ENCODE peak calls at places on chromosomes 11 and 22, in ten cellular contexts. One of them, this sample, is unnamed.

GRCh38 chr11:17875908-17876307 is 136.9 kb downstream of the SERGEF start:
- DNase-seq in stimulated activated CD4-positive, alpha-beta T cell treated with anti-CD3 and anti-CD28 coated beads, Interleukin-1b, Interleukin-23, amount 100 ng/mL, for 1 hour: no peak
- DNase-seq in effector memory CD4-positive, alpha-beta T cell: no peak
- DNase-seq in A172: no peak
- DNase-seq in fibroblast of villous mesenchyme: no peak
- DNase-seq in AG20443: no peak
- DNase-seq in NAMALWA: no peak
- DNase-seq in mesothelial cell of epicardium: no peak
- DNase-seq in CD4-positive, alpha-beta T cell: no peak
- DNase-seq in tibial artery: no peak
- DNase-seq in this sample: no peak

GRCh38 chr22:32475428-32476010 is 908 bp downstream of the FBXO7 start:
- DNase-seq in stimulated activated CD4-positive, alpha-beta T cell treated with anti-CD3 and anti-CD28 coated beads, Interleukin-1b, Interleukin-23, amount 100 ng/mL, for 1 hour: no peak
- DNase-seq in effector memory CD4-positive, alpha-beta T cell: no peak
- DNase-seq in A172: no peak
- DNase-seq in fibroblast of villous mesenchyme: no peak
- DNase-seq in AG20443: peak
- DNase-seq in NAMALWA: peak
- DNase-seq in mesothelial cell of epicardium: no peak
- DNase-seq in CD4-positive, alpha-beta T cell: peak
- DNase-seq in tibial artery: peak
- DNase-seq in this sample: no peak

GRCh38 chr11:40271361-40271760 is 1188.1 kb downstream of the LRRC4C start:
- DNase-seq in stimulated activated CD4-positive, alpha-beta T cell treated with anti-CD3 and anti-CD28 coated beads, Interleukin-1b, Interleukin-23, amount 100 ng/mL, for 1 hour: no peak
- DNase-seq in effector memory CD4-positive, alpha-beta T cell: no peak
- DNase-seq in A172: no peak
- DNase-seq in fibroblast of villous mesenchyme: no peak
- DNase-seq in AG20443: no peak
- DNase-seq in NAMALWA: no peak
- DNase-seq in mesothelial cell of epicardium: no peak
- DNase-seq in CD4-positive, alpha-beta T cell: no peak
- DNase-seq in tibial artery: no peak
- DNase-seq in this sample: no peak

GRCh38 chr11:96426356-96427103 is 36.7 kb downstream of the JRKL start:
- DNase-seq in stimulated activated CD4-positive, alpha-beta T cell treated with anti-CD3 and anti-CD28 coated beads, Interleukin-1b, Interleukin-23, amount 100 ng/mL, for 1 hour: no peak
- DNase-seq in effector memory CD4-positive, alpha-beta T cell: no peak
- DNase-seq in A172: peak
- DNase-seq in fibroblast of villous mesenchyme: peak
- DNase-seq in AG20443: peak
- DNase-seq in NAMALWA: peak
- DNase-seq in mesothelial cell of epicardium: no peak
- DNase-seq in CD4-positive, alpha-beta T cell: no peak
- DNase-seq in tibial artery: no peak
- DNase-seq in this sample: peak

GRCh38 chr11:19929655-19930054 is 217.0 kb downstream of the NAV2 start:
- DNase-seq in stimulated activated CD4-positive, alpha-beta T cell treated with anti-CD3 and anti-CD28 coated beads, Interleukin-1b, Interleukin-23, amount 100 ng/mL, for 1 hour: no peak
- DNase-seq in effector memory CD4-positive, alpha-beta T cell: no peak
- DNase-seq in A172: peak
- DNase-seq in fibroblast of villous mesenchyme: peak
- DNase-seq in AG20443: no peak
- DNase-seq in NAMALWA: no peak
- DNase-seq in mesothelial cell of epicardium: no peak
- DNase-seq in CD4-positive, alpha-beta T cell: no peak
- DNase-seq in tibial artery: no peak
- DNase-seq in this sample: no peak

GRCh38 chr11:76888989-76889388 is 28.3 kb downstream of the ACER3 start:
- DNase-seq in stimulated activated CD4-positive, alpha-beta T cell treated with anti-CD3 and anti-CD28 coated beads, Interleukin-1b, Interleukin-23, amount 100 ng/mL, for 1 hour: no peak
- DNase-seq in effector memory CD4-positive, alpha-beta T cell: no peak
- DNase-seq in A172: peak
- DNase-seq in fibroblast of villous mesenchyme: peak
- DNase-seq in AG20443: no peak
- DNase-seq in NAMALWA: no peak
- DNase-seq in mesothelial cell of epicardium: no peak
- DNase-seq in CD4-positive, alpha-beta T cell: no peak
- DNase-seq in tibial artery: no peak
- DNase-seq in this sample: no peak

GRCh38 chr22:28629420-28630184 is 50.0 kb downstream of the TTC28 start:
- DNase-seq in stimulated activated CD4-positive, alpha-beta T cell treated with anti-CD3 and anti-CD28 coated beads, Interleukin-1b, Interleukin-23, amount 100 ng/mL, for 1 hour: no peak
- DNase-seq in effector memory CD4-positive, alpha-beta T cell: no peak
- DNase-seq in A172: no peak
- DNase-seq in fibroblast of villous mesenchyme: peak
- DNase-seq in AG20443: no peak
- DNase-seq in NAMALWA: peak
- DNase-seq in mesothelial cell of epicardium: no peak
- DNase-seq in CD4-positive, alpha-beta T cell: no peak
- DNase-seq in tibial artery: no peak
- DNase-seq in this sample: no peak

GRCh38 chr11:123543796-123544195 is 110.6 kb downstream of the SCN3B start:
- DNase-seq in stimulated activated CD4-positive, alpha-beta T cell treated with anti-CD3 and anti-CD28 coated beads, Interleukin-1b, Interleukin-23, amount 100 ng/mL, for 1 hour: no peak
- DNase-seq in effector memory CD4-positive, alpha-beta T cell: no peak
- DNase-seq in A172: peak
- DNase-seq in fibroblast of villous mesenchyme: peak
- DNase-seq in AG20443: peak
- DNase-seq in NAMALWA: no peak
- DNase-seq in mesothelial cell of epicardium: no peak
- DNase-seq in CD4-positive, alpha-beta T cell: no peak
- DNase-seq in tibial artery: no peak
- DNase-seq in this sample: no peak

GRCh38 chr11:5922749-5923426 is 19.2 kb upstream of the OR56A3 start:
- DNase-seq in stimulated activated CD4-positive, alpha-beta T cell treated with anti-CD3 and anti-CD28 coated beads, Interleukin-1b, Interleukin-23, amount 100 ng/mL, for 1 hour: no peak
- DNase-seq in effector memory CD4-positive, alpha-beta T cell: no peak
- DNase-seq in A172: peak
- DNase-seq in fibroblast of villous mesenchyme: no peak
- DNase-seq in AG20443: no peak
- DNase-seq in NAMALWA: no peak
- DNase-seq in mesothelial cell of epicardium: no peak
- DNase-seq in CD4-positive, alpha-beta T cell: no peak
- DNase-seq in tibial artery: no peak
- DNase-seq in this sample: no peak

GRCh38 chr11:124108158-124108557 is 7.1 kb upstream of the VWA5A start:
- DNase-seq in stimulated activated CD4-positive, alpha-beta T cell treated with anti-CD3 and anti-CD28 coated beads, Interleukin-1b, Interleukin-23, amount 100 ng/mL, for 1 hour: no peak
- DNase-seq in effector memory CD4-positive, alpha-beta T cell: no peak
- DNase-seq in A172: no peak
- DNase-seq in fibroblast of villous mesenchyme: peak
- DNase-seq in AG20443: no peak
- DNase-seq in NAMALWA: peak
- DNase-seq in mesothelial cell of epicardium: no peak
- DNase-seq in CD4-positive, alpha-beta T cell: no peak
- DNase-seq in tibial artery: no peak
- DNase-seq in this sample: no peak

GRCh38 chr22:50674606-50675552 is 2.3 kb downstream of the SHANK3 start:
- DNase-seq in stimulated activated CD4-positive, alpha-beta T cell treated with anti-CD3 and anti-CD28 coated beads, Interleukin-1b, Interleukin-23, amount 100 ng/mL, for 1 hour: no peak
- DNase-seq in effector memory CD4-positive, alpha-beta T cell: no peak
- DNase-seq in A172: peak
- DNase-seq in fibroblast of villous mesenchyme: peak
- DNase-seq in AG20443: peak
- DNase-seq in NAMALWA: no peak
- DNase-seq in mesothelial cell of epicardium: peak
- DNase-seq in CD4-positive, alpha-beta T cell: no peak
- DNase-seq in tibial artery: no peak
- DNase-seq in this sample: no peak

GRCh38 chr22:45225732-45226560 is 14.7 kb downstream of the KIAA0930 start:
- DNase-seq in stimulated activated CD4-positive, alpha-beta T cell treated with anti-CD3 and anti-CD28 coated beads, Interleukin-1b, Interleukin-23, amount 100 ng/mL, for 1 hour: no peak
- DNase-seq in effector memory CD4-positive, alpha-beta T cell: no peak
- DNase-seq in A172: no peak
- DNase-seq in fibroblast of villous mesenchyme: peak
- DNase-seq in AG20443: peak
- DNase-seq in NAMALWA: no peak
- DNase-seq in mesothelial cell of epicardium: no peak
- DNase-seq in CD4-positive, alpha-beta T cell: no peak
- DNase-seq in tibial artery: peak
- DNase-seq in this sample: no peak

GRCh38 chr11:10504490-10504889 is 36.5 kb downstream of the RNF141 start:
- DNase-seq in stimulated activated CD4-positive, alpha-beta T cell treated with anti-CD3 and anti-CD28 coated beads, Interleukin-1b, Interleukin-23, amount 100 ng/mL, for 1 hour: no peak
- DNase-seq in effector memory CD4-positive, alpha-beta T cell: no peak
- DNase-seq in A172: no peak
- DNase-seq in fibroblast of villous mesenchyme: no peak
- DNase-seq in AG20443: no peak
- DNase-seq in NAMALWA: no peak
- DNase-seq in mesothelial cell of epicardium: no peak
- DNase-seq in CD4-positive, alpha-beta T cell: no peak
- DNase-seq in tibial artery: no peak
- DNase-seq in this sample: no peak

GRCh38 chr11:45664376-45665205 is 831 bp downstream of the CHST1 start:
- DNase-seq in stimulated activated CD4-positive, alpha-beta T cell treated with anti-CD3 and anti-CD28 coated beads, Interleukin-1b, Interleukin-23, amount 100 ng/mL, for 1 hour: no peak
- DNase-seq in effector memory CD4-positive, alpha-beta T cell: no peak
- DNase-seq in A172: no peak
- DNase-seq in fibroblast of villous mesenchyme: no peak
- DNase-seq in AG20443: no peak
- DNase-seq in NAMALWA: no peak
- DNase-seq in mesothelial cell of epicardium: peak
- DNase-seq in CD4-positive, alpha-beta T cell: no peak
- DNase-seq in tibial artery: no peak
- DNase-seq in this sample: no peak

GRCh38 chr22:38487946-38488345 is 18.2 kb downstream of the DDX17 start:
- DNase-seq in stimulated activated CD4-positive, alpha-beta T cell treated with anti-CD3 and anti-CD28 coated beads, Interleukin-1b, Interleukin-23, amount 100 ng/mL, for 1 hour: no peak
- DNase-seq in effector memory CD4-positive, alpha-beta T cell: no peak
- DNase-seq in A172: no peak
- DNase-seq in fibroblast of villous mesenchyme: no peak
- DNase-seq in AG20443: no peak
- DNase-seq in NAMALWA: no peak
- DNase-seq in mesothelial cell of epicardium: no peak
- DNase-seq in CD4-positive, alpha-beta T cell: no peak
- DNase-seq in tibial artery: no peak
- DNase-seq in this sample: no peak

GRCh38 chr11:108906329-108906728 is 241.5 kb downstream of the DDX10 start:
- DNase-seq in stimulated activated CD4-positive, alpha-beta T cell treated with anti-CD3 and anti-CD28 coated beads, Interleukin-1b, Interleukin-23, amount 100 ng/mL, for 1 hour: no peak
- DNase-seq in effector memory CD4-positive, alpha-beta T cell: no peak
- DNase-seq in A172: peak
- DNase-seq in fibroblast of villous mesenchyme: peak
- DNase-seq in AG20443: peak
- DNase-seq in NAMALWA: no peak
- DNase-seq in mesothelial cell of epicardium: no peak
- DNase-seq in CD4-positive, alpha-beta T cell: no peak
- DNase-seq in tibial artery: no peak
- DNase-seq in this sample: no peak

GRCh38 chr11:1368216-1368615 is 21.5 kb upstream of the BRSK2 start:
- DNase-seq in stimulated activated CD4-positive, alpha-beta T cell treated with anti-CD3 and anti-CD28 coated beads, Interleukin-1b, Interleukin-23, amount 100 ng/mL, for 1 hour: no peak
- DNase-seq in effector memory CD4-positive, alpha-beta T cell: no peak
- DNase-seq in A172: no peak
- DNase-seq in fibroblast of villous mesenchyme: no peak
- DNase-seq in AG20443: no peak
- DNase-seq in NAMALWA: no peak
- DNase-seq in mesothelial cell of epicardium: no peak
- DNase-seq in CD4-positive, alpha-beta T cell: no peak
- DNase-seq in tibial artery: no peak
- DNase-seq in this sample: no peak

GRCh38 chr11:612201-612960 is 3.4 kb downstream of the IRF7 start:
- DNase-seq in stimulated activated CD4-positive, alpha-beta T cell treated with anti-CD3 and anti-CD28 coated beads, Interleukin-1b, Interleukin-23, amount 100 ng/mL, for 1 hour: no peak
- DNase-seq in effector memory CD4-positive, alpha-beta T cell: no peak
- DNase-seq in A172: peak
- DNase-seq in fibroblast of villous mesenchyme: peak
- DNase-seq in AG20443: peak
- DNase-seq in NAMALWA: peak
- DNase-seq in mesothelial cell of epicardium: no peak
- DNase-seq in CD4-positive, alpha-beta T cell: peak
- DNase-seq in tibial artery: no peak
- DNase-seq in this sample: no peak

GRCh38 chr22:19607198-19608113 is 83.2 kb upstream of the CLDN5 start:
- DNase-seq in stimulated activated CD4-positive, alpha-beta T cell treated with anti-CD3 and anti-CD28 coated beads, Interleukin-1b, Interleukin-23, amount 100 ng/mL, for 1 hour: no peak
- DNase-seq in effector memory CD4-positive, alpha-beta T cell: no peak
- DNase-seq in A172: no peak
- DNase-seq in fibroblast of villous mesenchyme: no peak
- DNase-seq in AG20443: no peak
- DNase-seq in NAMALWA: no peak
- DNase-seq in mesothelial cell of epicardium: no peak
- DNase-seq in CD4-positive, alpha-beta T cell: peak
- DNase-seq in tibial artery: no peak
- DNase-seq in this sample: no peak

GRCh38 chr22:48496226-48496845 is 1331.3 kb downstream of the BRD1 start:
- DNase-seq in stimulated activated CD4-positive, alpha-beta T cell treated with anti-CD3 and anti-CD28 coated beads, Interleukin-1b, Interleukin-23, amount 100 ng/mL, for 1 hour: no peak
- DNase-seq in effector memory CD4-positive, alpha-beta T cell: no peak
- DNase-seq in A172: no peak
- DNase-seq in fibroblast of villous mesenchyme: no peak
- DNase-seq in AG20443: peak
- DNase-seq in NAMALWA: no peak
- DNase-seq in mesothelial cell of epicardium: no peak
- DNase-seq in CD4-positive, alpha-beta T cell: no peak
- DNase-seq in tibial artery: no peak
- DNase-seq in this sample: no peak

GRCh38 chr11:124207102-124207792 is 24.1 kb downstream of the OR10D3 start:
- DNase-seq in stimulated activated CD4-positive, alpha-beta T cell treated with anti-CD3 and anti-CD28 coated beads, Interleukin-1b, Interleukin-23, amount 100 ng/mL, for 1 hour: no peak
- DNase-seq in effector memory CD4-positive, alpha-beta T cell: no peak
- DNase-seq in A172: no peak
- DNase-seq in fibroblast of villous mesenchyme: no peak
- DNase-seq in AG20443: no peak
- DNase-seq in NAMALWA: no peak
- DNase-seq in mesothelial cell of epicardium: no peak
- DNase-seq in CD4-positive, alpha-beta T cell: no peak
- DNase-seq in tibial artery: no peak
- DNase-seq in this sample: no peak

GRCh38 chr11:69308936-69309799 is 15.2 kb downstream of the MYEOV start:
- DNase-seq in stimulated activated CD4-positive, alpha-beta T cell treated with anti-CD3 and anti-CD28 coated beads, Interleukin-1b, Interleukin-23, amount 100 ng/mL, for 1 hour: no peak
- DNase-seq in effector memory CD4-positive, alpha-beta T cell: no peak
- DNase-seq in A172: no peak
- DNase-seq in fibroblast of villous mesenchyme: no peak
- DNase-seq in AG20443: no peak
- DNase-seq in NAMALWA: no peak
- DNase-seq in mesothelial cell of epicardium: no peak
- DNase-seq in CD4-positive, alpha-beta T cell: no peak
- DNase-seq in tibial artery: no peak
- DNase-seq in this sample: no peak

GRCh38 chr11:61553373-61554171 is 27.3 kb downstream of the SYT7 start:
- DNase-seq in stimulated activated CD4-positive, alpha-beta T cell treated with anti-CD3 and anti-CD28 coated beads, Interleukin-1b, Interleukin-23, amount 100 ng/mL, for 1 hour: no peak
- DNase-seq in effector memory CD4-positive, alpha-beta T cell: no peak
- DNase-seq in A172: no peak
- DNase-seq in fibroblast of villous mesenchyme: no peak
- DNase-seq in AG20443: no peak
- DNase-seq in NAMALWA: no peak
- DNase-seq in mesothelial cell of epicardium: no peak
- DNase-seq in CD4-positive, alpha-beta T cell: no peak
- DNase-seq in tibial artery: no peak
- DNase-seq in this sample: no peak

GRCh38 chr22:19178065-19178658 is 374 bp downstream of the SLC25A1 start:
- DNase-seq in stimulated activated CD4-positive, alpha-beta T cell treated with anti-CD3 and anti-CD28 coated beads, Interleukin-1b, Interleukin-23, amount 100 ng/mL, for 1 hour: no peak
- DNase-seq in effector memory CD4-positive, alpha-beta T cell: peak
- DNase-seq in A172: no peak
- DNase-seq in fibroblast of villous mesenchyme: no peak
- DNase-seq in AG20443: peak
- DNase-seq in NAMALWA: peak
- DNase-seq in mesothelial cell of epicardium: peak
- DNase-seq in CD4-positive, alpha-beta T cell: peak
- DNase-seq in tibial artery: no peak
- DNase-seq in this sample: peak

GRCh38 chr11:10898763-10899541 is 41.1 kb upstream of the ZBED5 start:
- DNase-seq in stimulated activated CD4-positive, alpha-beta T cell treated with anti-CD3 and anti-CD28 coated beads, Interleukin-1b, Interleukin-23, amount 100 ng/mL, for 1 hour: no peak
- DNase-seq in effector memory CD4-positive, alpha-beta T cell: no peak
- DNase-seq in A172: no peak
- DNase-seq in fibroblast of villous mesenchyme: no peak
- DNase-seq in AG20443: peak
- DNase-seq in NAMALWA: no peak
- DNase-seq in mesothelial cell of epicardium: no peak
- DNase-seq in CD4-positive, alpha-beta T cell: no peak
- DNase-seq in tibial artery: no peak
- DNase-seq in this sample: no peak

GRCh38 chr22:48714231-48714630 is 1113.4 kb downstream of the BRD1 start:
- DNase-seq in stimulated activated CD4-positive, alpha-beta T cell treated with anti-CD3 and anti-CD28 coated beads, Interleukin-1b, Interleukin-23, amount 100 ng/mL, for 1 hour: no peak
- DNase-seq in effector memory CD4-positive, alpha-beta T cell: no peak
- DNase-seq in A172: no peak
- DNase-seq in fibroblast of villous mesenchyme: no peak
- DNase-seq in AG20443: no peak
- DNase-seq in NAMALWA: no peak
- DNase-seq in mesothelial cell of epicardium: no peak
- DNase-seq in CD4-positive, alpha-beta T cell: no peak
- DNase-seq in tibial artery: no peak
- DNase-seq in this sample: no peak

GRCh38 chr11:66289548-66290331 is 797 bp upstream of the YIF1A start:
- DNase-seq in stimulated activated CD4-positive, alpha-beta T cell treated with anti-CD3 and anti-CD28 coated beads, Interleukin-1b, Interleukin-23, amount 100 ng/mL, for 1 hour: peak
- DNase-seq in effector memory CD4-positive, alpha-beta T cell: peak
- DNase-seq in A172: no peak
- DNase-seq in fibroblast of villous mesenchyme: no peak
- DNase-seq in AG20443: peak
- DNase-seq in NAMALWA: no peak
- DNase-seq in mesothelial cell of epicardium: peak
- DNase-seq in CD4-positive, alpha-beta T cell: peak
- DNase-seq in tibial artery: peak
- DNase-seq in this sample: no peak

GRCh38 chr11:117458275-117459120 is 130.8 kb downstream of the CEP164 start:
- DNase-seq in stimulated activated CD4-positive, alpha-beta T cell treated with anti-CD3 and anti-CD28 coated beads, Interleukin-1b, Interleukin-23, amount 100 ng/mL, for 1 hour: no peak
- DNase-seq in effector memory CD4-positive, alpha-beta T cell: no peak
- DNase-seq in A172: peak
- DNase-seq in fibroblast of villous mesenchyme: no peak
- DNase-seq in AG20443: no peak
- DNase-seq in NAMALWA: no peak
- DNase-seq in mesothelial cell of epicardium: no peak
- DNase-seq in CD4-positive, alpha-beta T cell: no peak
- DNase-seq in tibial artery: no peak
- DNase-seq in this sample: no peak

This sample was measured in memory B cell.